ENCODE peak calls at places on chromosomes 1 and 21, in seven cellular contexts. One of them, this sample, is unnamed.

GRCh38 chr1:116334868-116335649 is 38.0 kb upstream of the ATP1A1 start:
- DNase-seq in trophoblast cell: no peak
- DNase-seq in H9: peak; percentile 41
- DNase-seq in neuronal stem cell: no peak
- DNase-seq in mesendoderm: peak; percentile 54
- DNase-seq in H1: no peak
- DNase-seq in IMR-90: peak; percentile 9
- DNase-seq in this sample: peak; percentile 18

GRCh38 chr1:6948416-6948815 is 163.2 kb downstream of the CAMTA1 start:
- DNase-seq in mesendoderm: no peak
- DNase-seq in H1: no peak
- DNase-seq in H9: no peak
- DNase-seq in IMR-90: no peak
- DNase-seq in trophoblast cell: no peak
- DNase-seq in neuronal stem cell: no peak
- DNase-seq in this sample: no peak

GRCh38 chr1:234617986-234618725 is 8.2 kb upstream of the IRF2BP2 start:
- DNase-seq in H9: no peak
- DNase-seq in trophoblast cell: peak; percentile 85
- DNase-seq in H1: no peak
- DNase-seq in neuronal stem cell: peak; percentile 33
- DNase-seq in mesendoderm: peak; percentile 62
- DNase-seq in IMR-90: peak; percentile 85
- DNase-seq in this sample: peak; percentile 58

GRCh38 chr1:244603498-244603897 is 49.4 kb upstream of the DESI2 start:
- DNase-seq in H1: no peak
- DNase-seq in IMR-90: peak; percentile 58
- DNase-seq in trophoblast cell: peak; percentile 76
- DNase-seq in H9: no peak
- DNase-seq in neuronal stem cell: peak; percentile 8
- DNase-seq in mesendoderm: peak; percentile 22
- DNase-seq in this sample: peak; percentile 52

GRCh38 chr1:180623579-180624347 is 8.1 kb upstream of the XPR1 start:
- DNase-seq in IMR-90: peak; percentile 58
- DNase-seq in neuronal stem cell: no peak
- DNase-seq in trophoblast cell: no peak
- DNase-seq in H9: peak; percentile 41
- DNase-seq in mesendoderm: peak; percentile 63
- DNase-seq in H1: no peak
- DNase-seq in this sample: peak; percentile 61

GRCh38 chr21:34602061-34602460 is 12.9 kb downstream of the RCAN1 start:
- DNase-seq in neuronal stem cell: no peak
- DNase-seq in IMR-90: no peak
- DNase-seq in trophoblast cell: peak; percentile 10
- DNase-seq in mesendoderm: no peak
- DNase-seq in H9: no peak
- DNase-seq in H1: no peak
- DNase-seq in this sample: no peak

GRCh38 chr1:33176362-33176850 is 5.4 kb downstream of the TRIM62 start:
- DNase-seq in IMR-90: peak; percentile 67
- DNase-seq in H9: peak; percentile 48
- DNase-seq in trophoblast cell: peak; percentile 98
- DNase-seq in mesendoderm: no peak
- DNase-seq in H1: no peak
- DNase-seq in neuronal stem cell: no peak
- DNase-seq in this sample: peak; percentile 61

GRCh38 chr1:200626853-200627534 is 6.4 kb upstream of the KIF14 start:
- DNase-seq in H1: no peak
- DNase-seq in neuronal stem cell: no peak
- DNase-seq in IMR-90: no peak
- DNase-seq in mesendoderm: no peak
- DNase-seq in trophoblast cell: no peak
- DNase-seq in H9: no peak
- DNase-seq in this sample: no peak

GRCh38 chr1:88800382-88801051 is 90.8 kb downstream of the GTF2B start:
- DNase-seq in IMR-90: peak; percentile 13
- DNase-seq in trophoblast cell: peak; percentile 64
- DNase-seq in H9: no peak
- DNase-seq in H1: peak; percentile 58
- DNase-seq in neuronal stem cell: no peak
- DNase-seq in mesendoderm: peak; percentile 29
- DNase-seq in this sample: peak; percentile 24

GRCh38 chr1:204128964-204129896 is 22.6 kb downstream of the ETNK2 start:
- DNase-seq in neuronal stem cell: peak; percentile 54
- DNase-seq in H1: peak; percentile 94
- DNase-seq in IMR-90: peak; percentile 61
- DNase-seq in trophoblast cell: peak; percentile 79
- DNase-seq in H9: peak; percentile 88
- DNase-seq in mesendoderm: peak; percentile 82
- DNase-seq in this sample: peak; percentile 77

GRCh38 chr1:156106624-156107488 is 7.7 kb upstream of the LMNA start:
- DNase-seq in H1: peak; percentile 82
- DNase-seq in mesendoderm: peak; percentile 99
- DNase-seq in trophoblast cell: peak; percentile 61
- DNase-seq in IMR-90: peak; percentile 40
- DNase-seq in H9: peak; percentile 83
- DNase-seq in neuronal stem cell: no peak
- DNase-seq in this sample: peak; percentile 81

GRCh38 chr1:15256584-15256983 is 9.6 kb downstream of the FHAD1 start:
- DNase-seq in H9: no peak
- DNase-seq in neuronal stem cell: no peak
- DNase-seq in H1: no peak
- DNase-seq in IMR-90: no peak
- DNase-seq in trophoblast cell: no peak
- DNase-seq in mesendoderm: no peak
- DNase-seq in this sample: no peak

GRCh38 chr1:36824390-36824861 is 209.9 kb downstream of the GRIK3 start:
- DNase-seq in H1: peak; percentile 54
- DNase-seq in H9: peak; percentile 47
- DNase-seq in IMR-90: no peak
- DNase-seq in mesendoderm: peak; percentile 92
- DNase-seq in trophoblast cell: no peak
- DNase-seq in neuronal stem cell: peak; percentile 41
- DNase-seq in this sample: no peak

GRCh38 chr1:235011064-235011598 is 117.5 kb downstream of the TOMM20 start:
- DNase-seq in trophoblast cell: no peak
- DNase-seq in mesendoderm: no peak
- DNase-seq in neuronal stem cell: no peak
- DNase-seq in H9: no peak
- DNase-seq in IMR-90: no peak
- DNase-seq in H1: no peak
- DNase-seq in this sample: no peak

GRCh38 chr1:89260042-89260441 is 12.6 kb downstream of the GBP5 start:
- DNase-seq in mesendoderm: peak; percentile 66
- DNase-seq in IMR-90: no peak
- DNase-seq in H9: peak; percentile 29
- DNase-seq in trophoblast cell: no peak
- DNase-seq in H1: no peak
- DNase-seq in neuronal stem cell: no peak
- DNase-seq in this sample: no peak

GRCh38 chr1:197942042-197942441 is 24.9 kb downstream of the LHX9 start:
- DNase-seq in IMR-90: no peak
- DNase-seq in neuronal stem cell: no peak
- DNase-seq in trophoblast cell: no peak
- DNase-seq in H1: no peak
- DNase-seq in mesendoderm: no peak
- DNase-seq in H9: no peak
- DNase-seq in this sample: no peak

GRCh38 chr1:20280906-20281305 is 9.8 kb upstream of the VWA5B1 start:
- DNase-seq in H9: no peak
- DNase-seq in neuronal stem cell: no peak
- DNase-seq in trophoblast cell: no peak
- DNase-seq in mesendoderm: no peak
- DNase-seq in H1: no peak
- DNase-seq in IMR-90: no peak
- DNase-seq in this sample: no peak

GRCh38 chr21:30434033-30434631 is 4.1 kb downstream of the KRTAP13-4 start:
- DNase-seq in mesendoderm: peak; percentile 83
- DNase-seq in trophoblast cell: peak; percentile 73
- DNase-seq in IMR-90: no peak
- DNase-seq in H1: peak; percentile 61
- DNase-seq in H9: peak; percentile 76
- DNase-seq in neuronal stem cell: peak; percentile 11
- DNase-seq in this sample: no peak

GRCh38 chr1:8312235-8313218 is 5.4 kb upstream of the SLC45A1 start:
- DNase-seq in H9: no peak
- DNase-seq in mesendoderm: no peak
- DNase-seq in neuronal stem cell: no peak
- DNase-seq in H1: no peak
- DNase-seq in trophoblast cell: no peak
- DNase-seq in IMR-90: no peak
- DNase-seq in this sample: no peak

GRCh38 chr1:54397090-54397591 is 9.1 kb downstream of the SSBP3 start:
- DNase-seq in H9: no peak
- DNase-seq in H1: no peak
- DNase-seq in trophoblast cell: no peak
- DNase-seq in IMR-90: no peak
- DNase-seq in mesendoderm: no peak
- DNase-seq in neuronal stem cell: no peak
- DNase-seq in this sample: no peak

GRCh38 chr1:24069817-24070216 is 42.1 kb downstream of the MYOM3 start:
- DNase-seq in neuronal stem cell: no peak
- DNase-seq in H9: no peak
- DNase-seq in H1: no peak
- DNase-seq in IMR-90: no peak
- DNase-seq in trophoblast cell: no peak
- DNase-seq in mesendoderm: no peak
- DNase-seq in this sample: no peak

GRCh38 chr1:226029093-226029496 is 30.0 kb upstream of the SDE2 start:
- DNase-seq in IMR-90: no peak
- DNase-seq in trophoblast cell: peak; percentile 41
- DNase-seq in mesendoderm: no peak
- DNase-seq in neuronal stem cell: no peak
- DNase-seq in H9: no peak
- DNase-seq in H1: no peak
- DNase-seq in this sample: no peak

GRCh38 chr1:217642455-217642854 is 11.3 kb downstream of the SPATA17 start:
- DNase-seq in IMR-90: no peak
- DNase-seq in H9: no peak
- DNase-seq in trophoblast cell: no peak
- DNase-seq in mesendoderm: peak; percentile 61
- DNase-seq in neuronal stem cell: no peak
- DNase-seq in H1: no peak
- DNase-seq in this sample: no peak

DNA sequence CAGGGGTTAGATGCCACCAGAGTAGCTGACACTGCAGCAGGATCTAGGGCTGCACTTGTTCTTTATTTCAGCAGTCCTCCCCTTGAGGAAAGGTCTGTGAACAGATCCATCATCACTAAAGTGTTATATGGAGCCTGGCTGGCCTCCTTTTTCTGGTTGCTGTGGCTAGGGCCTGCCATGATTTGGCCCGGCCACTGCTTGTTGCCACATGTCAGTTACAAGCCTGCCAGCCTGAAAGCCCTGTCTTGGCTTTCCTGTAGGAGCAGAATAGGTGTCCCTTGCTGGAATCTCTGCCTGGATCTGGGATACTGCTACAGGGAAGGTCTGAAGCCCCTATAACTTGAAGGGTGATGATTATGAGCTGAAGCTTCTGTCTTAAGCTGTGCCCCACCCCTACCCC is 64.6 kb downstream of the NDUFS5 start:
- DNase-seq in trophoblast cell: no peak
- DNase-seq in neuronal stem cell: no peak
- DNase-seq in IMR-90: no peak
- DNase-seq in mesendoderm: no peak
- DNase-seq in H1: no peak
- DNase-seq in H9: no peak
- DNase-seq in this sample: no peak
- H2BK120ac ChIP-seq in trophoblast cell: no peak overlapping the region
- H2BK120ac ChIP-seq in neuronal stem cell: no peak overlapping the region
- H2BK120ac ChIP-seq in IMR-90: no peak overlapping the region
- H2BK120ac ChIP-seq in mesendoderm: no peak overlapping the region
- H2BK120ac ChIP-seq in H1: no peak overlapping the region
- H2BK120ac ChIP-seq in H9: no peak overlapping the region
- H2BK120ac ChIP-seq in this sample: no peak overlapping the region

DNA sequence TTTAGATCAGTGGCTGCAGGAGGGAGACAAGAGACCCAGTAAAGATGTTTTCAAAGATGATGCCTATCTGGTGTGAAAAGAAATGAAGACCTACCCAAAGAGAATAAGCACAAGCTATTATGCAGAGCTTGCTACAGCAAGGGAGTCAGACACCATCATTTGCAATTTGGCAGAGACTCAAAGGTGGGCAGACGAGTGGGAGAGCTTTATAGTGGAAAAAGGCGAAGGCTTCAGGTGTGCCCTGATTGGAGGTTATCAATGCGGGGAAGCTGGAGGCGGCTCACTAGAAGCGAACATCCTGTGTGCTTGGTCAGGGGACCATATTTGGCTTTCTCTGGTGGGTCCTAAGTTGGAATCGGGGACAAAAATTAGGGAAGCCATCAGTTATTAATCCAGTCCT is 183.8 kb downstream of the DISC1 start:
- DNase-seq in mesendoderm: no peak
- DNase-seq in H9: no peak
- DNase-seq in neuronal stem cell: no peak
- DNase-seq in H1: no peak
- DNase-seq in IMR-90: no peak
- DNase-seq in trophoblast cell: no peak
- DNase-seq in this sample: no peak
- H2BK120ac ChIP-seq in mesendoderm: no peak overlapping the region
- H2BK120ac ChIP-seq in H9: no peak overlapping the region
- H2BK120ac ChIP-seq in neuronal stem cell: no peak overlapping the region
- H2BK120ac ChIP-seq in H1: no peak overlapping the region
- H2BK120ac ChIP-seq in IMR-90: no peak overlapping the region
- H2BK120ac ChIP-seq in trophoblast cell: no peak overlapping the region
- H2BK120ac ChIP-seq in this sample: no peak overlapping the region

GRCh38 chr21:38784458-38785266 is 21.1 kb upstream of the ETS2 start:
- DNase-seq in trophoblast cell: peak; percentile 60
- DNase-seq in mesendoderm: no peak
- DNase-seq in H1: no peak
- DNase-seq in IMR-90: no peak
- DNase-seq in neuronal stem cell: no peak
- DNase-seq in H9: no peak
- DNase-seq in this sample: no peak
- H2BK120ac ChIP-seq in trophoblast cell: no peak overlapping the region
- H2BK120ac ChIP-seq in mesendoderm: no peak overlapping the region
- H2BK120ac ChIP-seq in H1: no peak overlapping the region
- H2BK120ac ChIP-seq in IMR-90: no peak overlapping the region
- H2BK120ac ChIP-seq in neuronal stem cell: no peak overlapping the region
- H2BK120ac ChIP-seq in H9: no peak overlapping the region
- H2BK120ac ChIP-seq in this sample: no peak overlapping the region

GRCh38 chr1:96808186-96808585 is 86.6 kb downstream of the PTBP2 start:
- DNase-seq in H9: no peak
- DNase-seq in neuronal stem cell: no peak
- DNase-seq in trophoblast cell: no peak
- DNase-seq in mesendoderm: no peak
- DNase-seq in H1: no peak
- DNase-seq in IMR-90: no peak
- DNase-seq in this sample: peak; percentile 12

DNA sequence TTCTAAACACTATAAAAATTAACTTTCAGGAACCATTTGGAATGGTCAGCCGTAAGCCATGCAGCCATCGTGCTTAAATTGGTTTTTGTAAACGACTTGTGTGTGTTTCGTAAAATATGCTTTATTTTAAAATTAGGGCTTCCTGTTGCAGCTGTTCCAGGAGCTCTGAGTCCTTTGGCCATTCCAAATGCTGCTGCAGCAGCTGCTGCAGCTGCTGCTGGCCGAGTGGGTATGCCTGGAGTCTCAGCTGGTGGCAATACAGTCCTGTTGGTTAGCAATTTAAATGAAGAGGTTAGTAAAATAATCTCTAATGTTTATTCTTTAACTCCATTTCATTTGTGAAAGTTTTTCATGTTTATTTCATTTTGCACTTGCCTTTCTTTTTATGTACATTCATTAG is 83.1 kb downstream of the PTBP2 start:
- DNase-seq in mesendoderm: no peak
- DNase-seq in H9: no peak
- DNase-seq in trophoblast cell: no peak
- DNase-seq in H1: no peak
- DNase-seq in IMR-90: no peak
- DNase-seq in neuronal stem cell: no peak
- DNase-seq in this sample: no peak
- H2BK120ac ChIP-seq in mesendoderm: no peak overlapping the region
- H2BK120ac ChIP-seq in H9: no peak overlapping the region
- H2BK120ac ChIP-seq in trophoblast cell: no peak overlapping the region
- H2BK120ac ChIP-seq in H1: no peak overlapping the region
- H2BK120ac ChIP-seq in IMR-90: no peak overlapping the region
- H2BK120ac ChIP-seq in neuronal stem cell: no peak overlapping the region
- H2BK120ac ChIP-seq in this sample: no peak overlapping the region

This sample was measured in mesenchymal stem cell.